ENCODE peak calls at places on chromosomes 6 and 20, in six cellular contexts. One of them, this sample, is unnamed.

GRCh38 chr20:56590888-56591287 is 38.2 kb upstream of the TFAP2C start:
- DNase-seq in CD4-positive, alpha-beta memory T cell: no peak
- DNase-seq in stimulated activated CD4-positive, alpha-beta T cell treated with anti-CD3 and anti-CD28 coated beads, TNF-alpha, amount 100 ng/mL, for 1 hour: no peak
- DNase-seq in stomach: no peak
- DNase-seq in GM12865: no peak
- DNase-seq in fibroblast of the aortic adventitia: no peak
- DNase-seq in this sample: no peak

GRCh38 chr6:123529843-123530242 is 106.9 kb downstream of the TRDN start:
- DNase-seq in stimulated activated CD4-positive, alpha-beta T cell treated with anti-CD3 and anti-CD28 coated beads, TNF-alpha, amount 100 ng/mL, for 1 hour: no peak
- DNase-seq in CD4-positive, alpha-beta memory T cell: no peak
- DNase-seq in fibroblast of the aortic adventitia: peak; percentile 66
- DNase-seq in stomach: no peak
- DNase-seq in GM12865: no peak
- DNase-seq in this sample: no peak

GRCh38 chr6:137951064-137951597 is 84.1 kb downstream of the TNFAIP3 start:
- DNase-seq in stomach: no peak
- DNase-seq in stimulated activated CD4-positive, alpha-beta T cell treated with anti-CD3 and anti-CD28 coated beads, TNF-alpha, amount 100 ng/mL, for 1 hour: no peak
- DNase-seq in GM12865: peak; percentile 55
- DNase-seq in fibroblast of the aortic adventitia: no peak
- DNase-seq in CD4-positive, alpha-beta memory T cell: no peak
- DNase-seq in this sample: no peak

GRCh38 chr20:64079273-64080012 is at the start of gene RGS19:
- DNase-seq in CD4-positive, alpha-beta memory T cell: peak; percentile 69
- DNase-seq in stimulated activated CD4-positive, alpha-beta T cell treated with anti-CD3 and anti-CD28 coated beads, TNF-alpha, amount 100 ng/mL, for 1 hour: peak; percentile 41
- DNase-seq in GM12865: peak; percentile 90
- DNase-seq in stomach: peak; percentile 82
- DNase-seq in fibroblast of the aortic adventitia: peak; percentile 55
- DNase-seq in this sample: peak; percentile 63

GRCh38 chr6:163461696-163462095 is 47.2 kb downstream of the QKI start:
- DNase-seq in stimulated activated CD4-positive, alpha-beta T cell treated with anti-CD3 and anti-CD28 coated beads, TNF-alpha, amount 100 ng/mL, for 1 hour: no peak
- DNase-seq in GM12865: peak; percentile 29
- DNase-seq in CD4-positive, alpha-beta memory T cell: peak; percentile 30
- DNase-seq in stomach: no peak
- DNase-seq in fibroblast of the aortic adventitia: no peak
- DNase-seq in this sample: no peak

GRCh38 chr20:37699202-37699601 is 5.4 kb downstream of the CTNNBL1 start:
- DNase-seq in GM12865: no peak
- DNase-seq in stomach: peak; percentile 61
- DNase-seq in fibroblast of the aortic adventitia: peak; percentile 41
- DNase-seq in stimulated activated CD4-positive, alpha-beta T cell treated with anti-CD3 and anti-CD28 coated beads, TNF-alpha, amount 100 ng/mL, for 1 hour: no peak
- DNase-seq in CD4-positive, alpha-beta memory T cell: no peak
- DNase-seq in this sample: no peak

GRCh38 chr6:50143011-50143719 is 93.4 kb upstream of the DEFB112 start:
- DNase-seq in stomach: no peak
- DNase-seq in stimulated activated CD4-positive, alpha-beta T cell treated with anti-CD3 and anti-CD28 coated beads, TNF-alpha, amount 100 ng/mL, for 1 hour: no peak
- DNase-seq in CD4-positive, alpha-beta memory T cell: no peak
- DNase-seq in fibroblast of the aortic adventitia: no peak
- DNase-seq in GM12865: no peak
- DNase-seq in this sample: no peak

GRCh38 chr20:44582321-44583025 is at the start of gene PKIG:
- DNase-seq in GM12865: peak; percentile 51
- DNase-seq in CD4-positive, alpha-beta memory T cell: no peak
- DNase-seq in fibroblast of the aortic adventitia: peak; percentile 83
- DNase-seq in stimulated activated CD4-positive, alpha-beta T cell treated with anti-CD3 and anti-CD28 coated beads, TNF-alpha, amount 100 ng/mL, for 1 hour: no peak
- DNase-seq in stomach: no peak
- DNase-seq in this sample: no peak

GRCh38 chr6:13923527-13924145 is 1.1 kb upstream of the RNF182 start:
- DNase-seq in fibroblast of the aortic adventitia: peak; percentile 25
- DNase-seq in stomach: no peak
- DNase-seq in stimulated activated CD4-positive, alpha-beta T cell treated with anti-CD3 and anti-CD28 coated beads, TNF-alpha, amount 100 ng/mL, for 1 hour: no peak
- DNase-seq in GM12865: no peak
- DNase-seq in CD4-positive, alpha-beta memory T cell: no peak
- DNase-seq in this sample: no peak

GRCh38 chr6:17971128-17972073 is 16.0 kb downstream of the KIF13A start:
- DNase-seq in stomach: no peak
- DNase-seq in GM12865: no peak
- DNase-seq in CD4-positive, alpha-beta memory T cell: no peak
- DNase-seq in stimulated activated CD4-positive, alpha-beta T cell treated with anti-CD3 and anti-CD28 coated beads, TNF-alpha, amount 100 ng/mL, for 1 hour: no peak
- DNase-seq in fibroblast of the aortic adventitia: peak; percentile 93
- DNase-seq in this sample: no peak

GRCh38 chr20:32152421-32153155 is 43.1 kb downstream of the TM9SF4 start:
- DNase-seq in stimulated activated CD4-positive, alpha-beta T cell treated with anti-CD3 and anti-CD28 coated beads, TNF-alpha, amount 100 ng/mL, for 1 hour: no peak
- DNase-seq in GM12865: no peak
- DNase-seq in stomach: no peak
- DNase-seq in CD4-positive, alpha-beta memory T cell: no peak
- DNase-seq in fibroblast of the aortic adventitia: no peak
- DNase-seq in this sample: no peak

GRCh38 chr6:98024359-98024758 is 741.3 kb upstream of the MMS22L start:
- DNase-seq in GM12865: no peak
- DNase-seq in fibroblast of the aortic adventitia: no peak
- DNase-seq in stimulated activated CD4-positive, alpha-beta T cell treated with anti-CD3 and anti-CD28 coated beads, TNF-alpha, amount 100 ng/mL, for 1 hour: no peak
- DNase-seq in CD4-positive, alpha-beta memory T cell: no peak
- DNase-seq in stomach: no peak
- DNase-seq in this sample: no peak

GRCh38 chr6:1610497-1611321 is 994 bp downstream of the FOXC1 start:
- DNase-seq in stomach: no peak
- DNase-seq in fibroblast of the aortic adventitia: peak; percentile 41
- DNase-seq in GM12865: peak; percentile 33
- DNase-seq in stimulated activated CD4-positive, alpha-beta T cell treated with anti-CD3 and anti-CD28 coated beads, TNF-alpha, amount 100 ng/mL, for 1 hour: no peak
- DNase-seq in CD4-positive, alpha-beta memory T cell: peak; percentile 35
- DNase-seq in this sample: no peak

GRCh38 chr6:150599199-150600002 is at the start of gene PLEKHG1:
- DNase-seq in CD4-positive, alpha-beta memory T cell: peak; percentile 59
- DNase-seq in stimulated activated CD4-positive, alpha-beta T cell treated with anti-CD3 and anti-CD28 coated beads, TNF-alpha, amount 100 ng/mL, for 1 hour: peak; percentile 24
- DNase-seq in stomach: peak; percentile 83
- DNase-seq in GM12865: peak; percentile 73
- DNase-seq in fibroblast of the aortic adventitia: peak; percentile 36
- DNase-seq in this sample: no peak

GRCh38 chr6:15751721-15752350 is 89.0 kb upstream of the DTNBP1 start:
- DNase-seq in GM12865: no peak
- DNase-seq in stomach: no peak
- DNase-seq in CD4-positive, alpha-beta memory T cell: no peak
- DNase-seq in fibroblast of the aortic adventitia: no peak
- DNase-seq in stimulated activated CD4-positive, alpha-beta T cell treated with anti-CD3 and anti-CD28 coated beads, TNF-alpha, amount 100 ng/mL, for 1 hour: no peak
- DNase-seq in this sample: no peak

GRCh38 chr20:63060057-63060991 is 53.6 kb upstream of the BHLHE23 start:
- DNase-seq in CD4-positive, alpha-beta memory T cell: no peak
- DNase-seq in fibroblast of the aortic adventitia: no peak
- DNase-seq in GM12865: no peak
- DNase-seq in stimulated activated CD4-positive, alpha-beta T cell treated with anti-CD3 and anti-CD28 coated beads, TNF-alpha, amount 100 ng/mL, for 1 hour: no peak
- DNase-seq in stomach: no peak
- DNase-seq in this sample: no peak

GRCh38 chr6:56259682-56260081 is 12.3 kb upstream of the COL21A1 start:
- DNase-seq in GM12865: no peak
- DNase-seq in stimulated activated CD4-positive, alpha-beta T cell treated with anti-CD3 and anti-CD28 coated beads, TNF-alpha, amount 100 ng/mL, for 1 hour: no peak
- DNase-seq in fibroblast of the aortic adventitia: peak; percentile 73
- DNase-seq in CD4-positive, alpha-beta memory T cell: no peak
- DNase-seq in stomach: no peak
- DNase-seq in this sample: no peak

GRCh38 chr6:29965873-29966601 is 23.7 kb downstream of the HLA-A start:
- DNase-seq in GM12865: peak; percentile 77
- DNase-seq in stomach: peak; percentile 92
- DNase-seq in CD4-positive, alpha-beta memory T cell: peak; percentile 54
- DNase-seq in fibroblast of the aortic adventitia: peak; percentile 51
- DNase-seq in stimulated activated CD4-positive, alpha-beta T cell treated with anti-CD3 and anti-CD28 coated beads, TNF-alpha, amount 100 ng/mL, for 1 hour: no peak
- DNase-seq in this sample: peak; percentile 29

GRCh38 chr6:143410859-143411270 is 39.6 kb downstream of the ADAT2 start:
- DNase-seq in GM12865: no peak
- DNase-seq in fibroblast of the aortic adventitia: peak; percentile 70
- DNase-seq in stomach: no peak
- DNase-seq in stimulated activated CD4-positive, alpha-beta T cell treated with anti-CD3 and anti-CD28 coated beads, TNF-alpha, amount 100 ng/mL, for 1 hour: no peak
- DNase-seq in CD4-positive, alpha-beta memory T cell: no peak
- DNase-seq in this sample: no peak

GRCh38 chr20:46176744-46177378 is 58.7 kb downstream of the CD40 start:
- DNase-seq in CD4-positive, alpha-beta memory T cell: no peak
- DNase-seq in GM12865: no peak
- DNase-seq in stimulated activated CD4-positive, alpha-beta T cell treated with anti-CD3 and anti-CD28 coated beads, TNF-alpha, amount 100 ng/mL, for 1 hour: no peak
- DNase-seq in stomach: no peak
- DNase-seq in fibroblast of the aortic adventitia: no peak
- DNase-seq in this sample: no peak

GRCh38 chr20:10637563-10637962 is 36.2 kb downstream of the JAG1 start:
- DNase-seq in stimulated activated CD4-positive, alpha-beta T cell treated with anti-CD3 and anti-CD28 coated beads, TNF-alpha, amount 100 ng/mL, for 1 hour: no peak
- DNase-seq in fibroblast of the aortic adventitia: no peak
- DNase-seq in CD4-positive, alpha-beta memory T cell: no peak
- DNase-seq in stomach: no peak
- DNase-seq in GM12865: no peak
- DNase-seq in this sample: no peak

This sample was measured in nucleus accumbens.